ENCODE peak calls at places on chromosomes 11 and 22, in six cellular contexts. V is keratinocyte, L is PC-3, Y is neural progenitor cell, K is fibroblast of lung, T is HepG2. B is an unnamed sample. For H4K20me1, the result is how much of the 10 kb centered on the place peaks cover.

GRCh38 chr22:21707677-21708076 is 27.9 kb downstream of the YPEL1 start:
- DNase-seq in Y (no peak), V (no peak), K (no peak), L (no peak), T (no peak), B (no peak)

GRCh38 chr11:118230088-118230487 is 5.3 kb upstream of the JAML start:
- DNase-seq in T (no peak), K (no peak), V (no peak), L (no peak), Y (no peak), B (no peak)

GRCh38 chr22:46001046-46001425 is 24.1 kb upstream of the WNT7B start:
- DNase-seq in Y (no peak), T (no peak), V (no peak), L (no peak), K (no peak), B (no peak)

GRCh38 chr11:132658696-132659095 is 873.6 kb downstream of the OPCML start:
- DNase-seq in L (no peak), T (no peak), Y (no peak), V (no peak), K (peak), B (no peak)

GRCh38 chr11:48066881-48067800 is 86.8 kb downstream of the PTPRJ start:
- DNase-seq in K (peak), Y (peak), L (no peak), T (no peak), V (no peak), B (no peak)

GRCh38 chr11:129313588-129314288 is 61.9 kb upstream of the BARX2 start:
- DNase-seq in V (no peak), K (peak), L (no peak), T (no peak), Y (no peak), B (no peak)

GRCh38 chr11:118657238-118657637 is 22.2 kb downstream of the TREH start:
- DNase-seq in K (no peak), L (no peak), Y (no peak), V (no peak), T (no peak), B (no peak)

GRCh38 chr11:1012740-1013627 is 23.5 kb downstream of the MUC6 start:
- DNase-seq in T (no peak), Y (no peak), L (no peak), V (no peak), K (no peak), B (no peak)

GRCh38 chr22:24186892-24187670 is 5.8 kb downstream of the SUSD2 start:
- DNase-seq in T (no peak), L (no peak), K (no peak), V (no peak), Y (no peak), B (no peak)

GRCh38 chr11:73267122-73267846 is 4.9 kb upstream of the P2RY6 start:
- DNase-seq in V (no peak), Y (no peak), L (no peak), T (no peak), K (no peak), B (no peak)

GRCh38 chr11:44658451-44658850 is 68.3 kb upstream of the TSPAN18 start:
- DNase-seq in T (no peak), K (no peak), V (no peak), Y (peak), L (peak), B (no peak)

GRCh38 chr11:575324-575995 is 810 bp upstream of the PHRF1 start:
- DNase-seq in V (no peak), Y (peak), K (no peak), T (peak), L (peak), B (no peak)

GRCh38 chr22:42468841-42469240 is 36.6 kb upstream of the NFAM1 start:
- DNase-seq in V (no peak), T (no peak), K (peak), Y (no peak), L (no peak), B (no peak)

GRCh38 chr22:29726104-29726503 is 6.3 kb downstream of the CABP7 start:
- DNase-seq in T (no peak), Y (no peak), V (no peak), L (no peak), K (no peak), B (no peak)

GRCh38 chr22:28906312-28906711 is 22.9 kb downstream of the ZNRF3 start:
- DNase-seq in L (no peak), V (no peak), Y (no peak), K (no peak), T (no peak), B (no peak)

GRCh38 chr22:19554834-19555404 is 30.7 kb upstream of the CLDN5 start:
- DNase-seq in T (peak), K (peak), L (peak), V (no peak), Y (peak), B (no peak)

GRCh38 chr11:59216654-59217640 is 4.2 kb upstream of the MPEG1 start:
- DNase-seq in V (no peak), T (no peak), K (peak), L (peak), Y (no peak), B (peak)

DNA sequence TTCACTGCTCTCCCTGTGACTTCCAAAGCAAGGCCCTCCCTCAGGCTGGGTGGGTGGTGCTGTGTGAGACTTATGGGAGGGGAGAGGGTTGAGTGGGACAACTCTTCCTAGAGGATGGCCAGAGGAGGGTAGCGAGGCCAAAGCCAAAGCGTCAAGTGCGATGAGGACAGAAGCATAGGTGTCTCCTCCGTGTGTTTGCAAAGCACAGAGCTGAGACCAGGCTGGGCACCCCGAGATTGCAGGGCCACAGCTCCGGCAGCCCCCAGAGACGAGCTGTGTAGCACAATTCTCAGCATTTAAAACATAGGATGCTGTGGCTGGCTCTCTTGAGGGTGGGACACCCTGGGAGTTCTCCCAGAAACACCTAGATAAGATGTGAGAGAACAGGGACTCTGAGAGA is 1374.5 kb downstream of the BRD1 start:
- DNase-seq in V (no peak), L (no peak), K (no peak), T (no peak), Y (no peak), B (no peak)
- H3K4me3 ChIP-seq in V (no peak), L (no peak), K (no peak), T (no peak), Y (no peak), B (no peak)

GRCh38 chr11:126166413-126166812 is 45.0 kb downstream of the RPUSD4 start:
- DNase-seq in K (no peak), V (no peak), T (no peak), Y (no peak), L (no peak), B (no peak)
- H3K9ac ChIP-seq in K (no peak), V (no peak), T (no peak), Y (no peak), L (no peak), B (no peak)

GRCh38 chr11:103897156-103897555 is 139.3 kb upstream of the DDI1 start:
- DNase-seq in V (no peak), L (no peak), K (no peak), Y (no peak), T (no peak), B (no peak)
- H4K20me1 ChIP-seq in V (under half), L (under half), K (under half), Y (under half), T (under half), B (under half)

GRCh38 chr11:61971177-61972111 is 4.0 kb upstream of the FTH1 start:
- DNase-seq in V (peak), L (peak), Y (peak), K (peak), T (peak), B (peak)
- H3K4me3 ChIP-seq in V (no peak), L (no peak), Y (no peak), K (no peak), T (peak), B (no peak)

DNA sequence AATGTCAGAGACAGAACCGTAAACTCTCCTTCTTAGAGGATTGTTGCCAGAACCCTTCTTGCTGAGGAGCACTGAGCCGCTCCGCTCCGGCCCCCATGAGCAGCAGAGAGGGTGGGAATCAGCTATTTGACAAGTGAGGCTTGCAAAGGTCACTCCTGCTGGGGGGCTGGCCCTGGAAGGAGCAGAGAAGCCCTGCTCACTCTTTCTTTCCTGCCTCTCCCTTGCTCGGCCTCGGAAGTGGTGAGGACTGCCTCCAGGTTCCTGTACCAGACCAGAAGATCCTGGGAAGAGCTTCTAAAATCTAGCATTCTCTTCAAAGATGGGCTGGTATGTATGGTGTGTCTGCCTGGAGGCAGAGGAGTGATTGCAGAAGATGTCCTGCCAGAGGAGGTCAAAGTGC is 168.6 kb upstream of the NECTIN1 start:
- DNase-seq in L (no peak), Y (no peak), K (no peak), T (no peak), V (no peak), B (no peak)
- H3K9ac ChIP-seq in L (no peak), Y (no peak), K (no peak), T (no peak), V (no peak), B (no peak)

GRCh38 chr11:35159111-35159510 is 20.1 kb downstream of the CD44 start:
- DNase-seq in K (no peak), T (no peak), L (no peak), Y (no peak), V (no peak), B (no peak)
- H4K20me1 ChIP-seq in K (under half), T (under half), L (half or more), Y (under half), V (under half), B (under half)

GRCh38 chr11:94304559-94304958 is at the start of gene IZUMO1R:
- DNase-seq in L (no peak), T (no peak), K (no peak), V (no peak), Y (no peak), B (no peak)
- H3K4me3 ChIP-seq in L (no peak), T (no peak), K (no peak), V (no peak), Y (no peak), B (no peak)

B was measured in DND-41.